ENCODE peak calls at places on chromosomes 13 and 19, in eight cellular contexts. J is dorsolateral prefrontal cortex; T is foreskin fibroblast; W is HFF-Myc; M is neural progenitor cell; H is AG04450; B is uterus; A is CD8-positive, alpha-beta T cell. O is an unnamed sample.

GRCh38 chr19:16327911-16328823 is 3.5 kb downstream of the KLF2 start:
- DNase-seq in J (peak; percentile 73), T (peak; percentile 88), W (no peak), M (no peak), H (peak; percentile 69), B (peak; percentile 85), A (no peak), O (peak; percentile 66)

GRCh38 chr19:28553764-28554163 is 659.2 kb downstream of the UQCRFS1 start:
- DNase-seq in J (no peak), T (no peak), W (no peak), M (no peak), H (no peak), B (no peak), A (no peak), O (no peak)

GRCh38 chr13:99955107-99955746 is 16.3 kb downstream of the ZIC5 start:
- DNase-seq in J (no peak), T (no peak), W (no peak), M (no peak), H (no peak), B (no peak), A (no peak), O (no peak)

GRCh38 chr19:55365922-55366321 is 2.9 kb upstream of the GARIN5B start:
- DNase-seq in J (no peak), T (no peak), W (no peak), M (no peak), H (no peak), B (no peak), A (no peak), O (no peak)

GRCh38 chr19:47653856-47654255 is 44.9 kb downstream of the BICRA start:
- DNase-seq in J (no peak), T (no peak), W (no peak), M (no peak), H (no peak), B (no peak), A (no peak), O (no peak)

GRCh38 chr19:18496167-18496979 is 25.5 kb downstream of the ELL start:
- DNase-seq in J (no peak), T (peak; percentile 80), W (no peak), M (no peak), H (no peak), B (no peak), A (peak; percentile 51), O (no peak)

GRCh38 chr19:30712428-30713151 is 340.4 kb downstream of the ZNF536 start:
- DNase-seq in J (no peak), T (no peak), W (no peak), M (no peak), H (no peak), B (no peak), A (no peak), O (no peak)

GRCh38 chr19:19120308-19121156 is 17.7 kb downstream of the TMEM161A start:
- DNase-seq in J (no peak), T (peak; percentile 81), W (no peak), M (peak; percentile 97), H (peak; percentile 59), B (peak; percentile 90), A (no peak), O (no peak)

GRCh38 chr19:22326219-22326618 is 40.0 kb downstream of the ZNF729 start:
- DNase-seq in J (no peak), T (no peak), W (no peak), M (no peak), H (no peak), B (no peak), A (no peak), O (no peak)

GRCh38 chr19:9916719-9917118 is 19.6 kb downstream of the OLFM2 start:
- DNase-seq in J (no peak), T (no peak), W (no peak), M (no peak), H (no peak), B (no peak), A (no peak), O (no peak)

GRCh38 chr19:42531313-42531712 is 3.0 kb upstream of the CEACAM1 start:
- DNase-seq in J (no peak), T (no peak), W (no peak), M (no peak), H (no peak), B (no peak), A (no peak), O (no peak)

GRCh38 chr19:52343548-52343947 is 7.5 kb downstream of the ZNF610 start:
- DNase-seq in J (peak; percentile 23), T (peak; percentile 26), W (no peak), M (peak; percentile 85), H (no peak), B (peak; percentile 36), A (peak; percentile 19), O (no peak)
- TF ChIP-seq CTCF in J (peak; percentile 20), T (peak; percentile 24), W (peak; percentile 29), M (peak; percentile 78), H (peak; percentile 20), B (peak; percentile 55), A (peak; percentile 48), O (peak; percentile 19)

GRCh38 chr19:1054102-1055027 is 12.6 kb upstream of the ARHGAP45 start:
- DNase-seq in J (no peak), T (no peak), W (no peak), M (no peak), H (no peak), B (no peak), A (no peak), O (no peak)

GRCh38 chr19:1055886-1056620 is 10.9 kb upstream of the ARHGAP45 start:
- DNase-seq in J (no peak), T (no peak), W (no peak), M (no peak), H (no peak), B (no peak), A (no peak), O (no peak)

GRCh38 chr19:1055028-1055425 is 11.9 kb upstream of the ARHGAP45 start:
- DNase-seq in J (no peak), T (no peak), W (no peak), M (no peak), H (no peak), B (no peak), A (no peak), O (no peak)

GRCh38 chr19:1058112-1058511 is 8.9 kb upstream of the ARHGAP45 start:
- DNase-seq in J (no peak), T (no peak), W (no peak), M (no peak), H (no peak), B (no peak), A (no peak), O (no peak)

GRCh38 chr19:1057185-1057857 is 9.6 kb upstream of the ARHGAP45 start:
- DNase-seq in J (no peak), T (peak; percentile 64), W (peak; percentile 33), M (peak; percentile 75), H (no peak), B (no peak), A (no peak), O (no peak)
- TF ChIP-seq CTCF in J (no peak), T (no peak), W (no peak), M (no peak), H (no peak), B (no peak), A (no peak), O (no peak)

DNA sequence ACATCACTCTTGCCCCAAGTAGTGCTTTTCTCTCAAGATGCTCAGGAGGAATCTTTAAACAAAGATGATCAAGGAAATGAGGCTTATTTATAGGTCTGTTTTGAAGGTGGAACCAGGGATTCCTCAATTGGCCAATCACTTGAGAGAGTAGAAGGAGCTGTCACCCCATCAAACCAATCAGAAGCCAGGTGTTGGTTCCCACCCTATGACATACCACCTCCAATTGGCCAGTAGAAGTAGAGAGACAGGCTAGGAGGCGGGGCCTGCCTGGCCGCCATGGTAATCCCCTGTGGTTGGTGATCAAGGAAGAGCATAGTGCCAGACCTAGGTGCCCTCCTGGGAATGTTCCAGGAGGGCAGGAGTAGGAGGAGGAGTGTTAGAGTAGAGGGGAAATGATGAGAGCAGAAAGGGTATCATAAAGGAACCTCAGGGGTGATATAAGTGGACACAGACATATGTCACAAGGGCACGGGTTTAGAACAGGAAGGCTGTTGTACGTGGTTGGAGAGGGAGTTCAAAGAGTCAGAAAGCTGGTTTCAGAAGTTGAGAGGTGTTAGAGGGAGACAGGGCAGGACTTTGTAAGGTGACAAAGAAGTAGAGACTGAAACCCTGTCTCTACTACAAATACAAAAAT is 10.5 kb downstream of the PMIS2 start:
- DNase-seq in J (no peak), T (peak; percentile 5), W (no peak), M (no peak), H (no peak), B (no peak), A (no peak), O (no peak)
- TF ChIP-seq CTCF in J (no peak), T (no peak), W (no peak), M (no peak), H (no peak), B (no peak), A (no peak), O (no peak)

GRCh38 chr19:34588249-34588648 is 88.7 kb downstream of the SCGB2B2 start:
- DNase-seq in J (no peak), T (no peak), W (no peak), M (no peak), H (no peak), B (no peak), A (no peak), O (no peak)
- TF ChIP-seq CTCF in J (no peak), T (no peak), W (no peak), M (no peak), H (no peak), B (no peak), A (no peak), O (no peak)

GRCh38 chr13:55244991-55245644 is 1895.6 kb upstream of the PRR20A start:
- DNase-seq in J (no peak), T (no peak), W (no peak), M (peak; percentile 70), H (no peak), B (no peak), A (no peak), O (no peak)
- TF ChIP-seq CTCF in J (no peak), T (no peak), W (no peak), M (peak; percentile 73), H (no peak), B (no peak), A (no peak), O (no peak)

DNA sequence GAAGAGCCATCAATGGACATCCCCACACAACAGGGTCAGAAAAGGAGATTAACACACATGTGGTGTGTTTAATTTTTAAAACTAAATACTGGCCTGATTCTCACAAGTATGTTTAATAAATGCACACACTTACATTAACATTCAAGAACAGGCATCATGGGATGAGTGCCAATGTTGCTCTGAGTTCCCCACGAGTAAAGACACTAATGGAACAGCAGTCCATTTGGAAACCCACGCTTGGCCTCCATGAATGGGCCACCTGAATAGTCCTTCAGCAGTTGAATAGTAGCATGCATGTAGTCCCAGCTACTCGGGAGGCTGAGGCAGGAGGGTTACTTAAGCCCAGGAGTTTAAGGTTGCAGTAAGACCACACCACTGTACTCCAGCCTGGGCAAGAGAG is 195.2 kb upstream of the IPO5 start:
- DNase-seq in J (no peak), T (no peak), W (no peak), M (no peak), H (no peak), B (no peak), A (no peak), O (no peak)
- TF ChIP-seq CTCF in J (no peak), T (no peak), W (no peak), M (no peak), H (no peak), B (no peak), A (no peak), O (no peak)

O was measured in AG09319.